ENCODE peak calls at places on chromosomes 6 and 20, in nine cellular contexts. C is adipocyte, F is astrocyte of the hippocampus, B is nephron progenitor cell, N is sciatic nerve, D is mesenteric fat pad, A is transverse colon, E is hippocampal formation, U is GOT3. K is an unnamed sample.

GRCh38 chr6:13496508-13497180 is 9.2 kb upstream of the GFOD1 start:
- DNase-seq in A (no peak), C (no peak), U (no peak), D (no peak), E (no peak), N (no peak), F (peak), B (no peak), K (no peak)

GRCh38 chr6:14841901-14842421 is 403.9 kb upstream of the JARID2 start:
- DNase-seq in C (peak), D (no peak), E (no peak), N (no peak), A (no peak), F (peak), B (no peak), U (peak), K (no peak)

GRCh38 chr20:46022411-46023147 is 6.4 kb upstream of the SLC12A5 start:
- DNase-seq in D (no peak), F (peak), C (peak), N (peak), U (no peak), E (peak), B (peak), A (peak), K (peak)

GRCh38 chr6:17869010-17869752 is 118.3 kb downstream of the KIF13A start:
- DNase-seq in N (no peak), E (peak), B (no peak), A (no peak), U (no peak), C (no peak), D (no peak), F (peak), K (no peak)

GRCh38 chr20:57024849-57025248 is 241.6 kb downstream of the BMP7 start:
- DNase-seq in N (no peak), E (no peak), D (no peak), A (no peak), B (no peak), F (no peak), C (no peak), U (no peak), K (no peak)

GRCh38 chr6:32790306-32790705 is 26.5 kb downstream of the HLA-DOB start:
- DNase-seq in B (no peak), E (no peak), A (no peak), N (no peak), U (no peak), C (no peak), D (no peak), F (no peak), K (no peak)

GRCh38 chr6:79378957-79379356 is 144.5 kb upstream of the HMGN3 start:
- DNase-seq in E (no peak), C (no peak), D (no peak), N (no peak), U (no peak), A (no peak), B (no peak), F (no peak), K (no peak)

GRCh38 chr20:39702716-39703349 is 740.7 kb downstream of the DHX35 start:
- DNase-seq in B (no peak), F (no peak), C (no peak), A (no peak), N (no peak), U (no peak), D (no peak), E (no peak), K (no peak)

GRCh38 chr6:57029213-57029612 is 17.3 kb upstream of the KIAA1586 start:
- DNase-seq in F (no peak), U (no peak), N (no peak), C (no peak), B (no peak), A (no peak), D (no peak), E (no peak), K (no peak)

K was measured in GM23338.